ENCODE peak calls at places on chromosomes 5 and 9, in five cellular contexts. L, I, R, V and P are unnamed samples.
A peak's percentile ranks its signal among the peaks of the same experiment; 100 is the strongest.

GRCh38 chr9:91067306-91067860 is 265.8 kb downstream of the SYK start:
- DNase-seq in L (no peak), I (no peak), R (no peak), V (no peak), P (no peak)

GRCh38 chr9:135228983-135229625 is 141.6 kb downstream of the OLFM1 start:
- DNase-seq in L (no peak), I (no peak), R (no peak), V (no peak), P (no peak)

GRCh38 chr5:164051745-164052144 is 546.3 kb downstream of the MAT2B start:
- DNase-seq in L (no peak), I (peak; percentile 33), R (no peak), V (no peak), P (no peak)

GRCh38 chr9:1083325-1083913 is 33.3 kb downstream of the DMRT2 start:
- DNase-seq in L (no peak), I (peak; percentile 16), R (no peak), V (no peak), P (no peak)

GRCh38 chr5:174355208-174355612 is 309.7 kb downstream of the NSG2 start:
- DNase-seq in L (peak; percentile 79), I (no peak), R (no peak), V (no peak), P (no peak)

GRCh38 chr5:36079200-36079761 is 12.6 kb upstream of the UGT3A2 start:
- DNase-seq in L (no peak), I (peak; percentile 40), R (no peak), V (peak; percentile 85), P (no peak)

GRCh38 chr9:87195306-87195705 is 248.0 kb upstream of the GAS1 start:
- DNase-seq in L (no peak), I (no peak), R (no peak), V (no peak), P (no peak)

GRCh38 chr5:142697356-142697807 is 11.5 kb upstream of the FGF1 start:
- DNase-seq in L (no peak), I (no peak), R (no peak), V (no peak), P (peak; percentile 40)

GRCh38 chr5:158414333-158414762 is 555.4 kb upstream of the CLINT1 start:
- DNase-seq in L (no peak), I (no peak), R (no peak), V (no peak), P (no peak)

GRCh38 chr9:128127568-128127989 is at the start of gene PTGES2:
- DNase-seq in L (no peak), I (peak; percentile 35), R (peak; percentile 57), V (peak; percentile 84), P (peak; percentile 51)

GRCh38 chr5:128988476-128988875 is 23.2 kb downstream of the SLC27A6 start:
- DNase-seq in L (no peak), I (no peak), R (no peak), V (no peak), P (no peak)

GRCh38 chr5:147084702-147085101 is 150.1 kb upstream of the STK32A start:
- DNase-seq in L (no peak), I (no peak), R (no peak), V (peak; percentile 26), P (no peak)

GRCh38 chr5:138979684-138980275 is 104.6 kb upstream of the LRRTM2 start:
- DNase-seq in L (no peak), I (no peak), R (no peak), V (no peak), P (no peak)

GRCh38 chr9:89850633-89851325 is 246.0 kb downstream of the GADD45G start:
- DNase-seq in L (no peak), I (peak; percentile 26), R (no peak), V (peak; percentile 30), P (peak; percentile 15)

GRCh38 chr5:124841829-124842712 is 95.6 kb upstream of the ZNF608 start:
- DNase-seq in L (peak; percentile 45), I (no peak), R (no peak), V (no peak), P (peak; percentile 19)

GRCh38 chr5:4700082-4700481 is 440.0 kb upstream of the ADAMTS16 start:
- DNase-seq in L (peak; percentile 24), I (no peak), R (no peak), V (peak; percentile 39), P (peak; percentile 65)

GRCh38 chr9:77587851-77588250 is 60.3 kb downstream of the GNA14 start:
- DNase-seq in L (no peak), I (no peak), R (no peak), V (no peak), P (no peak)

GRCh38 chr9:131395027-131395744 is 1.3 kb downstream of the PRRC2B start:
- DNase-seq in L (no peak), I (no peak), R (no peak), V (peak; percentile 30), P (no peak)

GRCh38 chr9:130042406-130042930 is 521 bp downstream of the FNBP1 start:
- DNase-seq in L (no peak), I (no peak), R (no peak), V (no peak), P (no peak)

GRCh38 chr5:145978672-145979071 is 42.3 kb downstream of the SH3RF2 start:
- DNase-seq in L (no peak), I (no peak), R (no peak), V (no peak), P (no peak)

GRCh38 chr5:124908603-124909451 is 162.4 kb upstream of the ZNF608 start:
- DNase-seq in L (peak; percentile 29), I (no peak), R (no peak), V (peak; percentile 92), P (no peak)

GRCh38 chr9:113963017-113963620 is 87.0 kb downstream of the ZNF618 start:
- DNase-seq in L (no peak), I (no peak), R (no peak), V (peak; percentile 7), P (no peak)

GRCh38 chr9:8660383-8660782 is 860.8 kb upstream of the DMAC1 start:
- DNase-seq in L (no peak), I (no peak), R (no peak), V (no peak), P (peak; percentile 18)

GRCh38 chr5:16600397-16600796 is 16.4 kb downstream of the RETREG1 start:
- DNase-seq in L (no peak), I (no peak), R (no peak), V (peak; percentile 25), P (no peak)

GRCh38 chr5:130526708-130527107 is 622.4 kb downstream of the CHSY3 start:
- DNase-seq in L (no peak), I (no peak), R (no peak), V (no peak), P (peak; percentile 58)

GRCh38 chr9:10050016-10050415 is 562.8 kb downstream of the PTPRD start:
- DNase-seq in L (peak; percentile 10), I (peak; percentile 58), R (no peak), V (no peak), P (no peak)

GRCh38 chr9:86807577-86807976 is 139.7 kb downstream of the GAS1 start:
- DNase-seq in L (no peak), I (no peak), R (no peak), V (no peak), P (no peak)

GRCh38 chr5:81450940-81451339 is 57.0 kb upstream of the ACOT12 start:
- DNase-seq in L (peak; percentile 33), I (peak; percentile 56), R (no peak), V (peak; percentile 15), P (no peak)

GRCh38 chr5:142012792-142013388 is at the start of gene GNPDA1:
- DNase-seq in L (peak; percentile 20), I (no peak), R (no peak), V (peak; percentile 64), P (peak; percentile 76)

GRCh38 chr9:77099388-77099787 is 77.9 kb upstream of the VPS13A start:
- DNase-seq in L (no peak), I (no peak), R (no peak), V (no peak), P (no peak)

GRCh38 chr9:121518634-121519033 is 19.0 kb upstream of the GGTA1 start:
- DNase-seq in L (no peak), I (no peak), R (no peak), V (no peak), P (no peak)

GRCh38 chr5:90968319-90968718 is 409.7 kb downstream of the ADGRV1 start:
- DNase-seq in L (no peak), I (no peak), R (no peak), V (no peak), P (no peak)

GRCh38 chr9:4769321-4770080 is 23.2 kb upstream of the RCL1 start:
- DNase-seq in L (peak; percentile 44), I (no peak), R (no peak), V (no peak), P (no peak)

GRCh38 chr9:79642671-79643070 is 70.9 kb downstream of the TLE4 start:
- DNase-seq in L (no peak), I (no peak), R (no peak), V (no peak), P (no peak)